ENCODE peak calls at places on chromosomes 6 and 20, in six cellular contexts. One of them, this sample, is unnamed. For H3K4me1 and H3K36me3, the result is how much of the 10 kb centered on the place peaks cover.

GRCh38 chr6:46655803-46656202 is 3.0 kb downstream of the SLC25A27 start:
- DNase-seq in GM23248: no peak
- DNase-seq in cardiac muscle cell: peak
- DNase-seq in fibroblast of lung: no peak
- DNase-seq in pancreas: no peak
- DNase-seq in psoas muscle: no peak
- DNase-seq in this sample: no peak

GRCh38 chr6:170043150-170043819 is 247.6 kb downstream of the DLL1 start:
- DNase-seq in psoas muscle: no peak
- DNase-seq in cardiac muscle cell: peak
- DNase-seq in fibroblast of lung: no peak
- DNase-seq in GM23248: no peak
- DNase-seq in pancreas: peak
- DNase-seq in this sample: no peak

GRCh38 chr6:31058128-31058894 is 48.0 kb downstream of the MUC22 start:
- DNase-seq in psoas muscle: no peak
- DNase-seq in cardiac muscle cell: peak
- DNase-seq in fibroblast of lung: peak
- DNase-seq in pancreas: no peak
- DNase-seq in GM23248: peak
- DNase-seq in this sample: no peak

GRCh38 chr6:64330694-64331309 is 695.2 kb downstream of the PHF3 start:
- DNase-seq in pancreas: peak
- DNase-seq in psoas muscle: peak
- DNase-seq in cardiac muscle cell: peak
- DNase-seq in GM23248: peak
- DNase-seq in fibroblast of lung: peak
- DNase-seq in this sample: peak

GRCh38 chr6:141105481-141105880 is 1027.2 kb upstream of the GJE1 start:
- DNase-seq in GM23248: peak
- DNase-seq in pancreas: no peak
- DNase-seq in cardiac muscle cell: peak
- DNase-seq in fibroblast of lung: peak
- DNase-seq in psoas muscle: no peak
- DNase-seq in this sample: no peak

GRCh38 chr20:45059022-45059728 is 41.8 kb downstream of the KCNS1 start:
- DNase-seq in cardiac muscle cell: no peak
- DNase-seq in GM23248: peak
- DNase-seq in pancreas: no peak
- DNase-seq in psoas muscle: no peak
- DNase-seq in fibroblast of lung: peak
- DNase-seq in this sample: no peak

GRCh38 chr6:69791065-69791471 is 5.7 kb downstream of the LMBRD1 start:
- DNase-seq in fibroblast of lung: no peak
- DNase-seq in pancreas: no peak
- DNase-seq in cardiac muscle cell: peak
- DNase-seq in psoas muscle: no peak
- DNase-seq in GM23248: peak
- DNase-seq in this sample: no peak

GRCh38 chr6:37314803-37315515 is 38.8 kb upstream of the RNF8 start:
- DNase-seq in pancreas: no peak
- DNase-seq in psoas muscle: peak
- DNase-seq in fibroblast of lung: peak
- DNase-seq in GM23248: peak
- DNase-seq in cardiac muscle cell: peak
- DNase-seq in this sample: peak

GRCh38 chr20:43849496-43850197 is 65.0 kb upstream of the TOX2 start:
- DNase-seq in fibroblast of lung: peak
- DNase-seq in GM23248: peak
- DNase-seq in pancreas: no peak
- DNase-seq in cardiac muscle cell: no peak
- DNase-seq in psoas muscle: no peak
- DNase-seq in this sample: peak

GRCh38 chr20:8007490-8007889 is 12.1 kb downstream of the TMX4 start:
- DNase-seq in psoas muscle: no peak
- DNase-seq in cardiac muscle cell: no peak
- DNase-seq in pancreas: no peak
- DNase-seq in GM23248: no peak
- DNase-seq in fibroblast of lung: no peak
- DNase-seq in this sample: no peak

GRCh38 chr6:105746539-105746938 is 339.6 kb upstream of the PRDM1 start:
- DNase-seq in cardiac muscle cell: no peak
- DNase-seq in pancreas: no peak
- DNase-seq in psoas muscle: no peak
- DNase-seq in GM23248: no peak
- DNase-seq in fibroblast of lung: no peak
- DNase-seq in this sample: no peak

GRCh38 chr20:34600892-34601653 is 42.6 kb downstream of the MAP1LC3A start:
- DNase-seq in pancreas: no peak
- DNase-seq in cardiac muscle cell: no peak
- DNase-seq in GM23248: no peak
- DNase-seq in psoas muscle: no peak
- DNase-seq in fibroblast of lung: no peak
- DNase-seq in this sample: no peak

GRCh38 chr6:116217069-116217468 is 36.8 kb downstream of the TSPYL4 start:
- DNase-seq in psoas muscle: no peak
- DNase-seq in fibroblast of lung: peak
- DNase-seq in pancreas: no peak
- DNase-seq in cardiac muscle cell: peak
- DNase-seq in GM23248: peak
- DNase-seq in this sample: no peak

GRCh38 chr6:158636778-158637177 is 7.8 kb downstream of the DYNLT1 start:
- DNase-seq in GM23248: no peak
- DNase-seq in psoas muscle: no peak
- DNase-seq in pancreas: no peak
- DNase-seq in fibroblast of lung: no peak
- DNase-seq in cardiac muscle cell: no peak
- DNase-seq in this sample: no peak

GRCh38 chr6:45187841-45188240 is 140.3 kb upstream of the RUNX2 start:
- DNase-seq in cardiac muscle cell: no peak
- DNase-seq in psoas muscle: no peak
- DNase-seq in pancreas: no peak
- DNase-seq in fibroblast of lung: peak
- DNase-seq in GM23248: peak
- DNase-seq in this sample: no peak

GRCh38 chr6:90219168-90219985 is 77.3 kb downstream of the BACH2 start:
- DNase-seq in psoas muscle: no peak
- DNase-seq in pancreas: no peak
- DNase-seq in fibroblast of lung: peak
- DNase-seq in cardiac muscle cell: peak
- DNase-seq in GM23248: peak
- DNase-seq in this sample: peak

GRCh38 chr6:48977573-48977972 is 485.5 kb downstream of the MMUT start:
- DNase-seq in fibroblast of lung: no peak
- DNase-seq in psoas muscle: no peak
- DNase-seq in GM23248: no peak
- DNase-seq in pancreas: no peak
- DNase-seq in cardiac muscle cell: no peak
- DNase-seq in this sample: no peak

GRCh38 chr6:82094166-82094806 is 153.3 kb downstream of the IBTK start:
- DNase-seq in cardiac muscle cell: no peak
- DNase-seq in psoas muscle: no peak
- DNase-seq in pancreas: no peak
- DNase-seq in GM23248: no peak
- DNase-seq in fibroblast of lung: no peak
- DNase-seq in this sample: no peak

GRCh38 chr6:135212020-135212806 is 31.1 kb downstream of the MYB start:
- DNase-seq in pancreas: no peak
- DNase-seq in cardiac muscle cell: no peak
- DNase-seq in psoas muscle: no peak
- DNase-seq in fibroblast of lung: peak
- DNase-seq in GM23248: peak
- DNase-seq in this sample: no peak

GRCh38 chr20:35312348-35312747 is 20.1 kb upstream of the FAM83C start:
- DNase-seq in pancreas: no peak
- DNase-seq in psoas muscle: no peak
- DNase-seq in GM23248: peak
- DNase-seq in cardiac muscle cell: no peak
- DNase-seq in fibroblast of lung: peak
- DNase-seq in this sample: no peak

GRCh38 chr6:51529240-51529639 is 558.2 kb downstream of the PKHD1 start:
- DNase-seq in cardiac muscle cell: no peak
- DNase-seq in pancreas: no peak
- DNase-seq in fibroblast of lung: no peak
- DNase-seq in psoas muscle: no peak
- DNase-seq in GM23248: no peak
- DNase-seq in this sample: no peak

GRCh38 chr6:85390105-85390728 is 59.7 kb upstream of the NT5E start:
- DNase-seq in fibroblast of lung: no peak
- DNase-seq in pancreas: no peak
- DNase-seq in psoas muscle: no peak
- DNase-seq in cardiac muscle cell: no peak
- DNase-seq in GM23248: peak
- DNase-seq in this sample: no peak
- H3K4me1 ChIP-seq in fibroblast of lung: under half
- H3K4me1 ChIP-seq in pancreas: under half
- H3K4me1 ChIP-seq in psoas muscle: under half
- H3K4me1 ChIP-seq in cardiac muscle cell: under half
- H3K4me1 ChIP-seq in GM23248: under half
- H3K4me1 ChIP-seq in this sample: under half

GRCh38 chr6:166336847-166337246 is 5.5 kb downstream of the SFT2D1 start:
- DNase-seq in psoas muscle: no peak
- DNase-seq in cardiac muscle cell: no peak
- DNase-seq in pancreas: no peak
- DNase-seq in GM23248: no peak
- DNase-seq in fibroblast of lung: no peak
- DNase-seq in this sample: no peak
- H3K36me3 ChIP-seq in psoas muscle: under half
- H3K36me3 ChIP-seq in cardiac muscle cell: under half
- H3K36me3 ChIP-seq in pancreas: under half
- H3K36me3 ChIP-seq in GM23248: under half
- H3K36me3 ChIP-seq in fibroblast of lung: under half
- H3K36me3 ChIP-seq in this sample: under half

DNA sequence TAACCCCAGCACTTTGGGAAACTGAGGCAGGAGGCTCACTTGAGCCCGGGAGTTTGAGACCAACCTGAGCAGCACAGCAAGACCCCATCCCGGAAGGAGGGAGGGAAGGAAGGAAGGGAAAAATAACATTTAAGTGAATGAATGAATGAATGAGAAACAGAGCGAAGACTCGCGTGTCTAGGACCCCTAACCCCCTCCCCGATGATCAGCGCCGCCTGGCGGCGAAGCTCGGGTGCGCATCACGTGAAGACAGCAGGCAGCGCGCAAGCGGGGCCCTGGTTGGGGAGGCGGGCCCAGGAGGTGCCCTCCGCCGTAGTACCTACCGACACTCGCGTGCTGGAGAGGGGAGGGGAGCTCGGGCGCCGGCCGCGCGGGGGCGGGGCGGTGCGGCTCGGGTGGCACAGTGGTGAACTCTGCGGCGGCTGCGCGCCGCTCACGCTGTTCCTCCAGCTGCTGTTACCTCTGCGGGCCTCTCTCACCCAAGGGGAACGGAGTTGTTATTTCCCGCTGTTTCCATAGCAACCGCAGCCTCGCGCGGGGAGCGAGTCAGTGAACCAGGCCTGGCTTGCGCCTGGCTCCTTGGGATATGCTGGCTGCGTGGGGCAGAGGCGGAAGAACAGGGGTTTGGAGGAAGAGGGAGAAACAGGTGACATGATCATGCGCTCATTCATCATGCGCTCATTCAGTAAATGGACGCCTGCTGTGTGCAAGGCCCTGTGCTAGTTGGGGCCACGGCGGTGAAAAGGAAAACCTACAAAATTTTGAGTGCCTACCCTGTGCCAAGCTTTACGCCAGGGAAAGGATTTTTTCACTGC is 2.0 kb upstream of the DCDC2 start:
- DNase-seq in cardiac muscle cell: peak
- DNase-seq in psoas muscle: peak
- DNase-seq in GM23248: peak
- DNase-seq in pancreas: peak
- DNase-seq in fibroblast of lung: peak
- DNase-seq in this sample: peak
- H3K4me3 ChIP-seq in cardiac muscle cell: peak
- H3K4me3 ChIP-seq in psoas muscle: peak
- H3K4me3 ChIP-seq in GM23248: peak
- H3K4me3 ChIP-seq in pancreas: peak
- H3K4me3 ChIP-seq in fibroblast of lung: peak
- H3K4me3 ChIP-seq in this sample: peak

GRCh38 chr6:11425876-11426275 is 111.7 kb upstream of the TMEM170B start:
- DNase-seq in fibroblast of lung: no peak
- DNase-seq in pancreas: no peak
- DNase-seq in GM23248: no peak
- DNase-seq in cardiac muscle cell: no peak
- DNase-seq in psoas muscle: no peak
- DNase-seq in this sample: no peak
- H3K4me1 ChIP-seq in fibroblast of lung: under half
- H3K4me1 ChIP-seq in pancreas: under half
- H3K4me1 ChIP-seq in GM23248: under half
- H3K4me1 ChIP-seq in cardiac muscle cell: under half
- H3K4me1 ChIP-seq in psoas muscle: under half
- H3K4me1 ChIP-seq in this sample: under half

DNA sequence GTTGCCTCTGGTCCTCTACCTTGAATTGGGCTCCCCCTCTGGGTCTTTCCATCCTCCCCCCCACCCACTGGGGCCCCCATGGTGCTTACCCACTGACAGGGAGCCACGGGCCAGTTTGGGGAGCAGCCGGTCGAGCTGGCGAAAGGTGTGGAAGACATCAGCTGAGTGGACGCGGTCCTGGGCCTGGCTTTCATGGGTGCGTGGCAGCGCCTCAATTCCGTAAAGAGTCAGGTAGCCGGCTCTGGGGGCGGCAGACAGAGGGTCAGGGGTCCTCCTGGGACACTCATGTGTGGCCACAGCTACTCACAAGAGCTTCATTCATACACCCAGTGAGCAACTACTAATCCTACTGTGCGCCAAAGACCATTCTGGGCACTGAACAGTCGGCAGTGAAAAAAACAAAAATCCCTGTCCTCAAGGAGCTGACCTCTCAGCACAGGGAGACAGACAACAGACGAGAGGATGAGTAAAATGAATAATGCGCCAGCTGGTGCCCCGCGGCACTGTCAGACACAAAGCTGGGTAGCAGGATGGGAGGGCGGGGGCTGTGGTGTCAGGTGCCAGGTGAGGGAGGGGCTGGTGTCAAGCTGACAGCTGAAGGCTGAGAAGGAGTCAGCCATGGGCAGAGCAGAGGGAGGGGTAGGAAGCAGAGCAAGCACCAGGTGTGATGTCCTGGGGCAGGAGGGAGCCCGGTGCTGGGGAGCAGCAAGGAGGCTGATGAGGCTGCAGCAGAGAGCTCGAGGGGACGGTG is 28.3 kb downstream of the PTGIS start:
- DNase-seq in GM23248: no peak
- DNase-seq in pancreas: no peak
- DNase-seq in psoas muscle: no peak
- DNase-seq in fibroblast of lung: no peak
- DNase-seq in cardiac muscle cell: no peak
- DNase-seq in this sample: no peak
- H3K36me3 ChIP-seq in GM23248: half or more
- H3K36me3 ChIP-seq in pancreas: under half
- H3K36me3 ChIP-seq in psoas muscle: under half
- H3K36me3 ChIP-seq in fibroblast of lung: under half
- H3K36me3 ChIP-seq in cardiac muscle cell: under half
- H3K36me3 ChIP-seq in this sample: under half

DNA sequence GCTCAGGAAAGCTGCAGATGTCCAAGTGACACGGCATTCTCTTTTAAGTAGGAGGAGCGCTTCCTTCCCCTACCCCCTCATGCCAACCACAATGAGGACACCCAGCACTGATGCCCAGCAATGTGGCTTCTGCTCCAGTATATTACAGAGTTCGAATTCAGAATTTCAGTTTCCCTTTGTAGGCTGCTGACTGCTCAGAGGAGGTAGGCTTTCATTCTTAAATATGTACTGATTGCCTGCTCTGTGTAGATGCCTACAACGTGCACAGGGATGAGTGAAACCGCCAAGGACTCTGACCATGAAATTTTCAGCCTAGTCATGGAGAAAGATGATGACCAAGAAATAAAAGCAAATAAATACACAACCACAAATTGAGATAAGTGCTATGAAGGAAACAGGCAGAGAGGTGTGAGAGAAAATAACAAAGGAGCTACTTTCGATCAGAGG is 50.9 kb upstream of the TNFAIP3 start:
- DNase-seq in cardiac muscle cell: no peak
- DNase-seq in pancreas: no peak
- DNase-seq in fibroblast of lung: no peak
- DNase-seq in GM23248: no peak
- DNase-seq in psoas muscle: no peak
- DNase-seq in this sample: no peak
- H3K4me3 ChIP-seq in cardiac muscle cell: no peak
- H3K4me3 ChIP-seq in pancreas: no peak
- H3K4me3 ChIP-seq in fibroblast of lung: no peak
- H3K4me3 ChIP-seq in GM23248: no peak
- H3K4me3 ChIP-seq in psoas muscle: no peak
- H3K4me3 ChIP-seq in this sample: no peak